ENCODE peak calls at places on chromosome 2, in ten cellular contexts. D, N, B, L, K, I, O, Z, M and A are unnamed samples.

GRCh38 chr2:219327719-219328118 is 4.8 kb downstream of the RESP18 start:
- DNase-seq in D (no peak), N (no peak), B (no peak), L (no peak), K (no peak), I (peak), O (no peak), Z (no peak), M (no peak), A (no peak)

GRCh38 chr2:126798276-126799140 is 100.2 kb upstream of the TEX51 start:
- DNase-seq in D (no peak), N (no peak), B (no peak), L (no peak), K (no peak), I (no peak), O (no peak), Z (no peak), M (no peak), A (no peak)

GRCh38 chr2:158477202-158477601 is 20.4 kb downstream of the PKP4 start:
- DNase-seq in D (no peak), N (no peak), B (no peak), L (no peak), K (no peak), I (no peak), O (no peak), Z (no peak), M (no peak), A (no peak)

GRCh38 chr2:213627835-213628234 is 343.6 kb downstream of the SPAG16 start:
- DNase-seq in D (no peak), N (no peak), B (no peak), L (no peak), K (no peak), I (no peak), O (no peak), Z (no peak), M (no peak), A (no peak)

GRCh38 chr2:105176429-105176828 is 65.1 kb upstream of the GPR45 start:
- DNase-seq in D (no peak), N (no peak), B (no peak), L (no peak), K (no peak), I (no peak), O (no peak), Z (no peak), M (no peak), A (no peak)

GRCh38 chr2:57886196-57886786 is 160.3 kb upstream of the VRK2 start:
- DNase-seq in D (no peak), N (no peak), B (no peak), L (no peak), K (no peak), I (peak), O (no peak), Z (no peak), M (no peak), A (no peak)

GRCh38 chr2:118721817-118722551 is 125.5 kb downstream of the EN1 start:
- DNase-seq in D (peak), N (no peak), B (no peak), L (no peak), K (no peak), I (no peak), O (no peak), Z (no peak), M (no peak), A (no peak)

GRCh38 chr2:62871506-62871905 is 166.0 kb downstream of the EHBP1 start:
- DNase-seq in D (no peak), N (no peak), B (peak), L (no peak), K (no peak), I (no peak), O (no peak), Z (no peak), M (no peak), A (no peak)

GRCh38 chr2:120879401-120880295 is 144.0 kb downstream of the GLI2 start:
- DNase-seq in D (no peak), N (no peak), B (no peak), L (no peak), K (no peak), I (no peak), O (no peak), Z (no peak), M (no peak), A (no peak)

GRCh38 chr2:119202610-119203351 is 20.9 kb upstream of the STEAP3 start:
- DNase-seq in D (peak), N (no peak), B (no peak), L (no peak), K (no peak), I (no peak), O (no peak), Z (no peak), M (no peak), A (no peak)

GRCh38 chr2:104868081-104868806 is 14.3 kb downstream of the POU3F3 start:
- DNase-seq in D (no peak), N (no peak), B (no peak), L (no peak), K (no peak), I (no peak), O (no peak), Z (no peak), M (no peak), A (no peak)

GRCh38 chr2:10407841-10408648 is 40.1 kb downstream of the ODC1 start:
- DNase-seq in D (peak), N (peak), B (peak), L (peak), K (no peak), I (no peak), O (peak), Z (peak), M (no peak), A (peak)